ENCODE peak calls at places on chromosomes 7 and 10, in seven cellular contexts. S, Z, D, J, K, I and Y are unnamed samples.

GRCh38 chr10:100775346-100775745 is 30.0 kb downstream of the PAX2 start:
- DNase-seq in K (no peak), D (no peak), I (no peak), S (no peak), Z (no peak), J (no peak), Y (no peak)

GRCh38 chr7:145812218-145812617 is 304.4 kb upstream of the CNTNAP2 start:
- DNase-seq in Z (no peak), K (no peak), D (no peak), J (no peak), I (peak), S (no peak), Y (no peak)

GRCh38 chr7:116618729-116619128 is 53.3 kb upstream of the MET start:
- DNase-seq in J (no peak), K (no peak), S (no peak), I (no peak), Z (no peak), D (no peak), Y (no peak)

GRCh38 chr7:151795168-151795754 is 81.7 kb downstream of the PRKAG2 start:
- DNase-seq in Z (no peak), J (no peak), K (peak), S (no peak), D (no peak), I (no peak), Y (no peak)

GRCh38 chr7:2008101-2008935 is 224.4 kb downstream of the MAD1L1 start:
- DNase-seq in I (no peak), Z (no peak), D (no peak), J (no peak), K (no peak), S (no peak), Y (no peak)

GRCh38 chr7:71389976-71390375 is 258.0 kb downstream of the GALNT17 start:
- DNase-seq in Z (no peak), S (no peak), D (no peak), I (no peak), J (no peak), K (no peak), Y (no peak)

GRCh38 chr10:31242902-31243301 is 76.1 kb upstream of the ZEB1 start:
- DNase-seq in D (peak), K (peak), Z (no peak), J (no peak), S (no peak), I (no peak), Y (no peak)

GRCh38 chr10:106802949-106803348 is 361.6 kb downstream of the SORCS1 start:
- DNase-seq in S (no peak), K (no peak), Z (no peak), D (no peak), I (no peak), J (no peak), Y (no peak)

GRCh38 chr7:30626984-30627383 is 32.3 kb downstream of the GARS1 start:
- DNase-seq in D (no peak), K (no peak), J (no peak), I (no peak), S (no peak), Z (no peak), Y (no peak)

GRCh38 chr10:34960983-34961382 is 129.2 kb downstream of the CUL2 start:
- DNase-seq in J (no peak), D (no peak), I (no peak), Z (no peak), S (no peak), K (no peak), Y (no peak)

GRCh38 chr10:46556515-46557318 is at the start of gene GPRIN2:
- DNase-seq in D (peak), J (no peak), K (no peak), I (no peak), S (peak), Z (peak), Y (no peak)

GRCh38 chr7:30434140-30434799 is 44.3 kb downstream of the NOD1 start:
- DNase-seq in K (no peak), J (no peak), Z (no peak), D (no peak), I (peak), S (peak), Y (peak)

GRCh38 chr7:138374119-138374693 is 85.9 kb upstream of the TRIM24 start:
- DNase-seq in S (no peak), Z (no peak), D (no peak), K (no peak), J (no peak), I (no peak), Y (no peak)

GRCh38 chr7:121099572-121099971 is 111.1 kb downstream of the CPED1 start:
- DNase-seq in J (no peak), S (no peak), I (peak), Z (no peak), D (no peak), K (no peak), Y (no peak)

GRCh38 chr10:124650820-124651401 is 93.3 kb downstream of the FAM53B start:
- DNase-seq in D (no peak), Z (no peak), K (peak), S (no peak), J (no peak), I (no peak), Y (no peak)

GRCh38 chr10:117078168-117078837 is 59.8 kb downstream of the VAX1 start:
- DNase-seq in D (peak), I (no peak), S (no peak), K (no peak), J (no peak), Z (no peak), Y (no peak)

GRCh38 chr7:73429218-73429617 is 4.4 kb upstream of the FZD9 start:
- DNase-seq in D (no peak), I (no peak), S (peak), J (peak), Z (peak), K (no peak), Y (no peak)

GRCh38 chr7:136023134-136023869 is 46.1 kb upstream of the MTPN start:
- DNase-seq in Z (peak), J (peak), I (no peak), S (peak), D (no peak), K (no peak), Y (no peak)

GRCh38 chr10:127474501-127474900 is 74.6 kb upstream of the NPS start:
- DNase-seq in J (no peak), K (no peak), Z (no peak), S (no peak), D (no peak), I (no peak), Y (no peak)

GRCh38 chr10:100999742-101000601 is at the start of gene LZTS2:
- DNase-seq in J (no peak), I (no peak), S (peak), Z (peak), D (no peak), K (no peak), Y (no peak)

GRCh38 chr10:92688927-92689662 is 660 bp upstream of the HHEX start:
- DNase-seq in S (no peak), Z (no peak), D (no peak), I (peak), J (peak), K (no peak), Y (no peak)

GRCh38 chr10:115921795-115922194 is 351.2 kb downstream of the GFRA1 start:
- DNase-seq in J (no peak), Z (no peak), S (no peak), I (no peak), D (peak), K (no peak), Y (no peak)

GRCh38 chr10:14293516-14293915 is 37.2 kb downstream of the FRMD4A start:
- DNase-seq in J (no peak), K (no peak), D (no peak), Z (no peak), I (no peak), S (no peak), Y (no peak)

GRCh38 chr10:98314577-98315284 is 46.7 kb upstream of the LOXL4 start:
- DNase-seq in Z (no peak), S (no peak), D (no peak), I (no peak), K (no peak), J (no peak), Y (no peak)

GRCh38 chr7:34734786-34735185 is 76.8 kb downstream of the NPSR1 start:
- DNase-seq in Z (no peak), J (no peak), K (no peak), S (no peak), D (no peak), I (peak), Y (no peak)

GRCh38 chr10:43284341-43284910 is 17.6 kb upstream of the RASGEF1A start:
- DNase-seq in Z (no peak), I (peak), J (no peak), D (peak), S (no peak), K (no peak), Y (no peak)

GRCh38 chr10:58028597-58029366 is 238.9 kb downstream of the IPMK start:
- DNase-seq in D (peak), S (no peak), I (no peak), Z (no peak), J (no peak), K (no peak), Y (no peak)

GRCh38 chr10:51029172-51029641 is 45.1 kb upstream of the PRKG1 start:
- DNase-seq in S (no peak), Z (no peak), I (no peak), J (no peak), D (peak), K (no peak), Y (no peak)

GRCh38 chr7:156656598-156656997 is 16.0 kb downstream of the RNF32 start:
- DNase-seq in D (no peak), I (no peak), J (no peak), Z (no peak), K (no peak), S (no peak), Y (no peak)

GRCh38 chr10:118258285-118258684 is 83.8 kb downstream of the FAM204A start:
- DNase-seq in J (no peak), K (no peak), D (no peak), S (no peak), I (no peak), Z (no peak), Y (no peak)